ENCODE peak calls at places on chromosomes 4 and X, in ten cellular contexts. One of them, this sample, is unnamed.

GRCh38 chr4:1336079-1336478 is 10.9 kb upstream of the UVSSA start:
- DNase-seq in GDM1: no peak
- DNase-seq in NCI-H1105: no peak
- DNase-seq in amygdala: no peak
- DNase-seq in astrocyte of the spinal cord: no peak
- DNase-seq in cardiac muscle cell: peak
- DNase-seq in H1: no peak
- DNase-seq in SW480: no peak
- DNase-seq in HT1080: no peak
- DNase-seq in left ventricle myocardium inferior: no peak
- DNase-seq in this sample: no peak

GRCh38 chrX:11967986-11968385 is 170.3 kb upstream of the FRMPD4 start:
- DNase-seq in amygdala: no peak
- DNase-seq in NCI-H1105: no peak
- DNase-seq in left ventricle myocardium inferior: no peak
- DNase-seq in astrocyte of the spinal cord: no peak
- DNase-seq in HT1080: peak
- DNase-seq in H1: no peak
- DNase-seq in SW480: no peak
- DNase-seq in cardiac muscle cell: peak
- DNase-seq in GDM1: no peak
- DNase-seq in this sample: peak

GRCh38 chr4:23680616-23681518 is 209.0 kb downstream of the PPARGC1A start:
- DNase-seq in H1: no peak
- DNase-seq in left ventricle myocardium inferior: no peak
- DNase-seq in SW480: peak
- DNase-seq in GDM1: no peak
- DNase-seq in HT1080: peak
- DNase-seq in cardiac muscle cell: peak
- DNase-seq in amygdala: no peak
- DNase-seq in astrocyte of the spinal cord: peak
- DNase-seq in NCI-H1105: no peak
- DNase-seq in this sample: peak

GRCh38 chr4:30948653-30949052 is 228.5 kb downstream of the PCDH7 start:
- DNase-seq in cardiac muscle cell: peak
- DNase-seq in SW480: no peak
- DNase-seq in H1: no peak
- DNase-seq in left ventricle myocardium inferior: no peak
- DNase-seq in amygdala: no peak
- DNase-seq in GDM1: no peak
- DNase-seq in astrocyte of the spinal cord: no peak
- DNase-seq in NCI-H1105: no peak
- DNase-seq in HT1080: no peak
- DNase-seq in this sample: peak

GRCh38 chrX:46758163-46758955 is 559 bp downstream of the SLC9A7 start:
- DNase-seq in astrocyte of the spinal cord: peak
- DNase-seq in GDM1: no peak
- DNase-seq in H1: peak
- DNase-seq in HT1080: peak
- DNase-seq in SW480: peak
- DNase-seq in cardiac muscle cell: peak
- DNase-seq in left ventricle myocardium inferior: no peak
- DNase-seq in NCI-H1105: no peak
- DNase-seq in amygdala: no peak
- DNase-seq in this sample: no peak

GRCh38 chrX:54447461-54447860 is 7.3 kb downstream of the TSR2 start:
- DNase-seq in SW480: peak
- DNase-seq in cardiac muscle cell: peak
- DNase-seq in HT1080: no peak
- DNase-seq in amygdala: no peak
- DNase-seq in GDM1: no peak
- DNase-seq in NCI-H1105: no peak
- DNase-seq in astrocyte of the spinal cord: no peak
- DNase-seq in left ventricle myocardium inferior: no peak
- DNase-seq in H1: no peak
- DNase-seq in this sample: no peak

GRCh38 chr4:41363384-41363981 is 106.8 kb downstream of the UCHL1 start:
- DNase-seq in HT1080: no peak
- DNase-seq in H1: peak
- DNase-seq in cardiac muscle cell: peak
- DNase-seq in amygdala: peak
- DNase-seq in left ventricle myocardium inferior: peak
- DNase-seq in astrocyte of the spinal cord: peak
- DNase-seq in GDM1: no peak
- DNase-seq in SW480: no peak
- DNase-seq in NCI-H1105: no peak
- DNase-seq in this sample: peak

GRCh38 chrX:78103001-78103634 is 930 bp upstream of the PGK1 start:
- DNase-seq in amygdala: no peak
- DNase-seq in NCI-H1105: no peak
- DNase-seq in SW480: no peak
- DNase-seq in H1: no peak
- DNase-seq in astrocyte of the spinal cord: no peak
- DNase-seq in HT1080: no peak
- DNase-seq in GDM1: no peak
- DNase-seq in cardiac muscle cell: no peak
- DNase-seq in left ventricle myocardium inferior: no peak
- DNase-seq in this sample: no peak

GRCh38 chr4:40247350-40247749 is 50.5 kb downstream of the RHOH start:
- DNase-seq in left ventricle myocardium inferior: no peak
- DNase-seq in HT1080: no peak
- DNase-seq in SW480: no peak
- DNase-seq in amygdala: no peak
- DNase-seq in H1: no peak
- DNase-seq in cardiac muscle cell: no peak
- DNase-seq in NCI-H1105: no peak
- DNase-seq in GDM1: no peak
- DNase-seq in astrocyte of the spinal cord: no peak
- DNase-seq in this sample: no peak

GRCh38 chr4:113636438-113636818 is 125.1 kb downstream of the CAMK2D start:
- DNase-seq in left ventricle myocardium inferior: no peak
- DNase-seq in H1: no peak
- DNase-seq in SW480: no peak
- DNase-seq in astrocyte of the spinal cord: no peak
- DNase-seq in HT1080: peak
- DNase-seq in GDM1: no peak
- DNase-seq in cardiac muscle cell: no peak
- DNase-seq in amygdala: no peak
- DNase-seq in NCI-H1105: no peak
- DNase-seq in this sample: no peak

GRCh38 chr4:113355550-113356371 is 306.3 kb downstream of the ANK2 start:
- DNase-seq in amygdala: no peak
- DNase-seq in astrocyte of the spinal cord: peak
- DNase-seq in GDM1: peak
- DNase-seq in HT1080: peak
- DNase-seq in SW480: peak
- DNase-seq in cardiac muscle cell: peak
- DNase-seq in left ventricle myocardium inferior: peak
- DNase-seq in NCI-H1105: no peak
- DNase-seq in H1: no peak
- DNase-seq in this sample: peak

This sample was measured in kidney tubule cell.